ENCODE peak calls at places on chromosome 13, in six cellular contexts. One of them, this sample, is unnamed.

GRCh38 chr13:110636053-110636475 is 20.7 kb downstream of the NAXD start:
- DNase-seq in brain microvascular endothelial cell: no peak
- DNase-seq in small intestine: no peak
- DNase-seq in heart left ventricle: no peak
- DNase-seq in CD8-positive, alpha-beta memory T cell: no peak
- DNase-seq in spleen: no peak
- DNase-seq in this sample: no peak

GRCh38 chr13:107873908-107874307 is 341.4 kb downstream of the LIG4 start:
- DNase-seq in CD8-positive, alpha-beta memory T cell: no peak
- DNase-seq in spleen: no peak
- DNase-seq in small intestine: no peak
- DNase-seq in heart left ventricle: no peak
- DNase-seq in brain microvascular endothelial cell: no peak
- DNase-seq in this sample: no peak

GRCh38 chr13:50526771-50527567 is 316.5 kb downstream of the DLEU7 start:
- DNase-seq in heart left ventricle: no peak
- DNase-seq in spleen: no peak
- DNase-seq in small intestine: no peak
- DNase-seq in brain microvascular endothelial cell: no peak
- DNase-seq in CD8-positive, alpha-beta memory T cell: no peak
- DNase-seq in this sample: no peak

GRCh38 chr13:24834902-24835510 is 71.0 kb downstream of the RNF17 start:
- DNase-seq in heart left ventricle: no peak
- DNase-seq in small intestine: no peak
- DNase-seq in brain microvascular endothelial cell: no peak
- DNase-seq in CD8-positive, alpha-beta memory T cell: no peak
- DNase-seq in spleen: no peak
- DNase-seq in this sample: no peak

GRCh38 chr13:55602784-55603183 is 1537.9 kb upstream of the PRR20A start:
- DNase-seq in brain microvascular endothelial cell: no peak
- DNase-seq in small intestine: no peak
- DNase-seq in spleen: no peak
- DNase-seq in heart left ventricle: no peak
- DNase-seq in CD8-positive, alpha-beta memory T cell: no peak
- DNase-seq in this sample: no peak

GRCh38 chr13:51246411-51247298 is 24.5 kb downstream of the FAM124A start:
- DNase-seq in brain microvascular endothelial cell: no peak
- DNase-seq in small intestine: no peak
- DNase-seq in CD8-positive, alpha-beta memory T cell: no peak
- DNase-seq in spleen: no peak
- DNase-seq in heart left ventricle: peak; percentile 70
- DNase-seq in this sample: no peak

GRCh38 chr13:85093808-85094207 is 705.4 kb downstream of the SLITRK6 start:
- DNase-seq in CD8-positive, alpha-beta memory T cell: no peak
- DNase-seq in small intestine: no peak
- DNase-seq in brain microvascular endothelial cell: peak; percentile 16
- DNase-seq in spleen: no peak
- DNase-seq in heart left ventricle: no peak
- DNase-seq in this sample: no peak

GRCh38 chr13:50222569-50223332 is 207.5 kb downstream of the KCNRG start:
- DNase-seq in brain microvascular endothelial cell: peak; percentile 83
- DNase-seq in small intestine: no peak
- DNase-seq in spleen: peak; percentile 84
- DNase-seq in CD8-positive, alpha-beta memory T cell: no peak
- DNase-seq in heart left ventricle: peak; percentile 40
- DNase-seq in this sample: peak; percentile 84

GRCh38 chr13:73984949-73985691 is 149.1 kb downstream of the KLF12 start:
- DNase-seq in small intestine: no peak
- DNase-seq in spleen: no peak
- DNase-seq in heart left ventricle: no peak
- DNase-seq in brain microvascular endothelial cell: no peak
- DNase-seq in CD8-positive, alpha-beta memory T cell: peak; percentile 91
- DNase-seq in this sample: no peak

GRCh38 chr13:31200636-31200970 is 828 bp downstream of the B3GLCT start:
- DNase-seq in brain microvascular endothelial cell: peak; percentile 7
- DNase-seq in spleen: peak; percentile 93
- DNase-seq in heart left ventricle: peak; percentile 64
- DNase-seq in CD8-positive, alpha-beta memory T cell: no peak
- DNase-seq in small intestine: peak; percentile 39
- DNase-seq in this sample: no peak

GRCh38 chr13:94886191-94886590 is 173.8 kb upstream of the SOX21 start:
- DNase-seq in small intestine: no peak
- DNase-seq in brain microvascular endothelial cell: peak; percentile 77
- DNase-seq in CD8-positive, alpha-beta memory T cell: no peak
- DNase-seq in heart left ventricle: no peak
- DNase-seq in spleen: no peak
- DNase-seq in this sample: no peak

GRCh38 chr13:26971990-26972888 is 199.4 kb downstream of the USP12 start:
- DNase-seq in brain microvascular endothelial cell: no peak
- DNase-seq in CD8-positive, alpha-beta memory T cell: no peak
- DNase-seq in heart left ventricle: no peak
- DNase-seq in spleen: peak; percentile 72
- DNase-seq in small intestine: peak; percentile 87
- DNase-seq in this sample: no peak

GRCh38 chr13:52374389-52374788 is 31.6 kb downstream of the THSD1 start:
- DNase-seq in CD8-positive, alpha-beta memory T cell: no peak
- DNase-seq in small intestine: no peak
- DNase-seq in brain microvascular endothelial cell: no peak
- DNase-seq in heart left ventricle: no peak
- DNase-seq in spleen: no peak
- DNase-seq in this sample: no peak

GRCh38 chr13:81988542-81988941 is 1647.6 kb upstream of the SPRY2 start:
- DNase-seq in CD8-positive, alpha-beta memory T cell: no peak
- DNase-seq in heart left ventricle: no peak
- DNase-seq in spleen: no peak
- DNase-seq in brain microvascular endothelial cell: no peak
- DNase-seq in small intestine: no peak
- DNase-seq in this sample: no peak

GRCh38 chr13:26941345-26942174 is 181.0 kb upstream of the GPR12 start:
- DNase-seq in spleen: no peak
- DNase-seq in heart left ventricle: no peak
- DNase-seq in brain microvascular endothelial cell: peak; percentile 74
- DNase-seq in small intestine: peak; percentile 70
- DNase-seq in CD8-positive, alpha-beta memory T cell: no peak
- DNase-seq in this sample: no peak

GRCh38 chr13:72201726-72202125 is 334.7 kb upstream of the DACH1 start:
- DNase-seq in CD8-positive, alpha-beta memory T cell: no peak
- DNase-seq in small intestine: no peak
- DNase-seq in heart left ventricle: no peak
- DNase-seq in spleen: no peak
- DNase-seq in brain microvascular endothelial cell: no peak
- DNase-seq in this sample: no peak

GRCh38 chr13:45468676-45469075 is 3.9 kb downstream of the COG3 start:
- DNase-seq in heart left ventricle: no peak
- DNase-seq in small intestine: peak; percentile 43
- DNase-seq in brain microvascular endothelial cell: no peak
- DNase-seq in spleen: no peak
- DNase-seq in CD8-positive, alpha-beta memory T cell: no peak
- DNase-seq in this sample: no peak

GRCh38 chr13:59533561-59534337 is 630.0 kb downstream of the DIAPH3 start:
- DNase-seq in CD8-positive, alpha-beta memory T cell: no peak
- DNase-seq in heart left ventricle: no peak
- DNase-seq in small intestine: no peak
- DNase-seq in brain microvascular endothelial cell: peak; percentile 80
- DNase-seq in spleen: no peak
- DNase-seq in this sample: peak; percentile 14

GRCh38 chr13:93857126-93857525 is 622.4 kb downstream of the DCT start:
- DNase-seq in brain microvascular endothelial cell: no peak
- DNase-seq in heart left ventricle: no peak
- DNase-seq in small intestine: no peak
- DNase-seq in spleen: no peak
- DNase-seq in CD8-positive, alpha-beta memory T cell: no peak
- DNase-seq in this sample: no peak

GRCh38 chr13:38008636-38009035 is 139.1 kb upstream of the TRPC4 start:
- DNase-seq in CD8-positive, alpha-beta memory T cell: no peak
- DNase-seq in heart left ventricle: no peak
- DNase-seq in small intestine: peak; percentile 44
- DNase-seq in brain microvascular endothelial cell: no peak
- DNase-seq in spleen: no peak
- DNase-seq in this sample: no peak

GRCh38 chr13:27219611-27220010 is 31.7 kb upstream of the RPL21 start:
- DNase-seq in spleen: no peak
- DNase-seq in CD8-positive, alpha-beta memory T cell: no peak
- DNase-seq in heart left ventricle: no peak
- DNase-seq in brain microvascular endothelial cell: no peak
- DNase-seq in small intestine: no peak
- DNase-seq in this sample: no peak

GRCh38 chr13:49643003-49643651 is 14.8 kb downstream of the ARL11 start:
- DNase-seq in small intestine: no peak
- DNase-seq in brain microvascular endothelial cell: no peak
- DNase-seq in spleen: no peak
- DNase-seq in CD8-positive, alpha-beta memory T cell: no peak
- DNase-seq in heart left ventricle: no peak
- DNase-seq in this sample: no peak

GRCh38 chr13:91659583-91660415 is 261.4 kb downstream of the GPC5 start:
- DNase-seq in CD8-positive, alpha-beta memory T cell: no peak
- DNase-seq in brain microvascular endothelial cell: no peak
- DNase-seq in heart left ventricle: no peak
- DNase-seq in small intestine: no peak
- DNase-seq in spleen: no peak
- DNase-seq in this sample: peak; percentile 6

GRCh38 chr13:88074794-88075509 is 403.8 kb downstream of the SLITRK5 start:
- DNase-seq in heart left ventricle: no peak
- DNase-seq in small intestine: no peak
- DNase-seq in brain microvascular endothelial cell: no peak
- DNase-seq in CD8-positive, alpha-beta memory T cell: no peak
- DNase-seq in spleen: no peak
- DNase-seq in this sample: no peak

GRCh38 chr13:101576452-101576851 is 124.0 kb downstream of the ITGBL1 start:
- DNase-seq in heart left ventricle: no peak
- DNase-seq in brain microvascular endothelial cell: peak; percentile 26
- DNase-seq in CD8-positive, alpha-beta memory T cell: no peak
- DNase-seq in small intestine: no peak
- DNase-seq in spleen: no peak
- DNase-seq in this sample: no peak

GRCh38 chr13:47903836-47904235 is 97.2 kb downstream of the SUCLA2 start:
- DNase-seq in small intestine: peak; percentile 75
- DNase-seq in heart left ventricle: no peak
- DNase-seq in spleen: no peak
- DNase-seq in CD8-positive, alpha-beta memory T cell: no peak
- DNase-seq in brain microvascular endothelial cell: peak; percentile 41
- DNase-seq in this sample: no peak
- H3K27ac ChIP-seq in small intestine: peak overlapping the region; percentile 7
- H3K27ac ChIP-seq in heart left ventricle: no peak overlapping the region
- H3K27ac ChIP-seq in spleen: no peak overlapping the region
- H3K27ac ChIP-seq in CD8-positive, alpha-beta memory T cell: no peak overlapping the region
- H3K27ac ChIP-seq in brain microvascular endothelial cell: peak overlapping the region; percentile 5
- H3K27ac ChIP-seq in this sample: no peak overlapping the region

GRCh38 chr13:98098511-98098910 is 44.4 kb upstream of the FARP1 start:
- DNase-seq in heart left ventricle: no peak
- DNase-seq in CD8-positive, alpha-beta memory T cell: no peak
- DNase-seq in small intestine: no peak
- DNase-seq in spleen: no peak
- DNase-seq in brain microvascular endothelial cell: no peak
- DNase-seq in this sample: no peak

GRCh38 chr13:98103942-98104880 is 38.7 kb upstream of the FARP1 start:
- DNase-seq in CD8-positive, alpha-beta memory T cell: no peak
- DNase-seq in small intestine: no peak
- DNase-seq in heart left ventricle: no peak
- DNase-seq in brain microvascular endothelial cell: no peak
- DNase-seq in spleen: no peak
- DNase-seq in this sample: no peak

GRCh38 chr13:98103531-98103930 is 39.4 kb upstream of the FARP1 start:
- DNase-seq in heart left ventricle: no peak
- DNase-seq in CD8-positive, alpha-beta memory T cell: no peak
- DNase-seq in spleen: no peak
- DNase-seq in brain microvascular endothelial cell: no peak
- DNase-seq in small intestine: no peak
- DNase-seq in this sample: no peak

GRCh38 chr13:98097749-98098148 is 45.1 kb upstream of the FARP1 start:
- DNase-seq in small intestine: no peak
- DNase-seq in heart left ventricle: no peak
- DNase-seq in brain microvascular endothelial cell: no peak
- DNase-seq in spleen: no peak
- DNase-seq in CD8-positive, alpha-beta memory T cell: no peak
- DNase-seq in this sample: no peak

GRCh38 chr13:98099627-98100026 is 43.3 kb upstream of the FARP1 start:
- DNase-seq in small intestine: no peak
- DNase-seq in spleen: no peak
- DNase-seq in brain microvascular endothelial cell: no peak
- DNase-seq in CD8-positive, alpha-beta memory T cell: no peak
- DNase-seq in heart left ventricle: no peak
- DNase-seq in this sample: no peak
- H3K27ac ChIP-seq in small intestine: no peak overlapping the region
- H3K27ac ChIP-seq in spleen: no peak overlapping the region
- H3K27ac ChIP-seq in brain microvascular endothelial cell: no peak overlapping the region
- H3K27ac ChIP-seq in CD8-positive, alpha-beta memory T cell: no peak overlapping the region
- H3K27ac ChIP-seq in heart left ventricle: no peak overlapping the region
- H3K27ac ChIP-seq in this sample: no peak overlapping the region

GRCh38 chr13:112247471-112248405 is 128.4 kb upstream of the SPACA7 start:
- DNase-seq in brain microvascular endothelial cell: no peak
- DNase-seq in spleen: peak; percentile 51
- DNase-seq in heart left ventricle: no peak
- DNase-seq in CD8-positive, alpha-beta memory T cell: no peak
- DNase-seq in small intestine: no peak
- DNase-seq in this sample: no peak

GRCh38 chr13:112246731-112247470 is 129.3 kb upstream of the SPACA7 start:
- DNase-seq in small intestine: no peak
- DNase-seq in CD8-positive, alpha-beta memory T cell: no peak
- DNase-seq in heart left ventricle: no peak
- DNase-seq in brain microvascular endothelial cell: no peak
- DNase-seq in spleen: peak; percentile 51
- DNase-seq in this sample: no peak

GRCh38 chr13:112249644-112250610 is 126.2 kb upstream of the SPACA7 start:
- DNase-seq in brain microvascular endothelial cell: no peak
- DNase-seq in CD8-positive, alpha-beta memory T cell: no peak
- DNase-seq in small intestine: no peak
- DNase-seq in heart left ventricle: no peak
- DNase-seq in spleen: peak; percentile 65
- DNase-seq in this sample: no peak

GRCh38 chr13:112248909-112249592 is 127.1 kb upstream of the SPACA7 start:
- DNase-seq in heart left ventricle: no peak
- DNase-seq in brain microvascular endothelial cell: no peak
- DNase-seq in CD8-positive, alpha-beta memory T cell: no peak
- DNase-seq in small intestine: no peak
- DNase-seq in spleen: peak; percentile 53
- DNase-seq in this sample: no peak

GRCh38 chr13:112248406-112248760 is 127.8 kb upstream of the SPACA7 start:
- DNase-seq in CD8-positive, alpha-beta memory T cell: no peak
- DNase-seq in heart left ventricle: no peak
- DNase-seq in small intestine: no peak
- DNase-seq in spleen: peak; percentile 38
- DNase-seq in brain microvascular endothelial cell: no peak
- DNase-seq in this sample: no peak
- H3K27ac ChIP-seq in CD8-positive, alpha-beta memory T cell: no peak overlapping the region
- H3K27ac ChIP-seq in heart left ventricle: no peak overlapping the region
- H3K27ac ChIP-seq in small intestine: no peak overlapping the region
- H3K27ac ChIP-seq in spleen: no peak overlapping the region
- H3K27ac ChIP-seq in brain microvascular endothelial cell: no peak overlapping the region
- H3K27ac ChIP-seq in this sample: no peak overlapping the region

DNA sequence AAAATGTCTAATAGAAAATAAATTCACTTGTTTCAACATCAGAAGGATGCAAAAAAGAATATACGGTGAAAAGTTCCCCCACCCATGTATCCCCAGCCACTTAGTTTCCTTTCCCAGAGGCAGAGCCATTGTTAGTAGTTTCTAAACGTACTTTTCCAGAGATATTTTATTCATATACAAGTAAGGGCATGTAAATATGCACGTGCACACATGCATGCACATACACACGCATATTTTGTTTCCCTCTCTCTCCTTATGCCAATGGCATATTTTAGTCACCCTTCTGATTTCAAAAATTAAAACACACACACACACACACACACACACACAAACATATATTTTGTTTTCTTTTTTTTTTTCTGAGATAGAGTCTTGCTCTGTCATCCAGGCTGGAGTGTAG is 147.4 kb downstream of the PDS5B start:
- DNase-seq in spleen: no peak
- DNase-seq in heart left ventricle: no peak
- DNase-seq in small intestine: no peak
- DNase-seq in brain microvascular endothelial cell: no peak
- DNase-seq in CD8-positive, alpha-beta memory T cell: no peak
- DNase-seq in this sample: no peak
- H3K27ac ChIP-seq in spleen: no peak overlapping the region
- H3K27ac ChIP-seq in heart left ventricle: no peak overlapping the region
- H3K27ac ChIP-seq in small intestine: no peak overlapping the region
- H3K27ac ChIP-seq in brain microvascular endothelial cell: no peak overlapping the region
- H3K27ac ChIP-seq in CD8-positive, alpha-beta memory T cell: no peak overlapping the region
- H3K27ac ChIP-seq in this sample: peak overlapping the region; percentile 57

This sample was measured in epithelial cell of prostate.